ENCODE peak calls at places on chromosomes 16 and 17, in five cellular contexts. I, Z, A, B and K are unnamed samples.

GRCh38 chr16:54353097-54353496 is 66.5 kb upstream of the IRX3 start:
- DNase-seq in I (no peak), B (no peak), Z (no peak), A (no peak), K (no peak)

GRCh38 chr16:47713225-47713595 is 252.1 kb downstream of the PHKB start:
- DNase-seq in I (peak; percentile 38), B (peak; percentile 2), Z (no peak), A (no peak), K (no peak)

GRCh38 chr16:20674684-20675487 is 22.6 kb downstream of the ACSM1 start:
- DNase-seq in B (no peak), I (no peak), A (no peak), Z (no peak), K (no peak)

GRCh38 chr16:11552445-11552844 is 34.3 kb downstream of the LITAF start:
- DNase-seq in A (no peak), B (no peak), Z (no peak), I (no peak), K (no peak)

GRCh38 chr17:42877037-42877436 is 23.6 kb upstream of the G6PC1 start:
- DNase-seq in B (no peak), I (no peak), A (no peak), Z (no peak), K (no peak)

GRCh38 chr17:80892019-80892855 is 99.4 kb upstream of the CHMP6 start:
- DNase-seq in Z (peak; percentile 73), I (peak; percentile 94), A (peak; percentile 63), B (no peak), K (peak; percentile 93)

GRCh38 chr16:78836802-78837489 is 737.5 kb downstream of the WWOX start:
- DNase-seq in B (no peak), Z (no peak), I (no peak), A (no peak), K (no peak)

GRCh38 chr17:54888981-54889380 is 11.7 kb upstream of the TOM1L1 start:
- DNase-seq in Z (no peak), B (no peak), I (no peak), A (no peak), K (no peak)

GRCh38 chr17:28760987-28761562 is 17.3 kb downstream of the TRAF4 start:
- DNase-seq in Z (peak; percentile 84), A (no peak), B (peak; percentile 58), I (no peak), K (no peak)

GRCh38 chr17:63433746-63434591 is 12.1 kb downstream of the CYB561 start:
- DNase-seq in I (no peak), Z (peak; percentile 52), A (no peak), B (no peak), K (no peak)

GRCh38 chr17:39246274-39246673 is 20.5 kb upstream of the STAC2 start:
- DNase-seq in Z (no peak), A (no peak), I (no peak), B (no peak), K (no peak)

GRCh38 chr17:73770115-73770848 is 126.0 kb upstream of the SDK2 start:
- DNase-seq in A (no peak), Z (peak; percentile 65), B (no peak), I (no peak), K (no peak)

GRCh38 chr17:41480136-41480535 is 815 bp downstream of the KRT35 start:
- DNase-seq in I (no peak), Z (no peak), A (no peak), B (no peak), K (no peak)

GRCh38 chr17:6953689-6954088 is 42.2 kb upstream of the ALOX12 start:
- DNase-seq in I (no peak), Z (no peak), A (no peak), B (no peak), K (no peak)

GRCh38 chr16:79328327-79329162 is 272.0 kb downstream of the MAF start:
- DNase-seq in A (no peak), B (no peak), I (no peak), Z (no peak), K (no peak)

GRCh38 chr16:50279142-50279865 is 13.0 kb downstream of the ADCY7 start:
- DNase-seq in B (no peak), I (no peak), Z (peak; percentile 76), A (no peak), K (no peak)

GRCh38 chr17:57108656-57109392 is 23.8 kb downstream of the AKAP1 start:
- DNase-seq in B (no peak), I (no peak), Z (no peak), A (no peak), K (no peak)

GRCh38 chr16:81366316-81366932 is 51.7 kb downstream of the GAN start:
- DNase-seq in A (no peak), Z (no peak), I (peak; percentile 54), B (no peak), K (peak; percentile 61)

GRCh38 chr17:10661377-10661906 is 4.3 kb upstream of the MYH3 start:
- DNase-seq in I (no peak), Z (no peak), B (no peak), A (no peak), K (no peak)

GRCh38 chr17:68375566-68375965 is 81.7 kb downstream of the WIPI1 start:
- DNase-seq in I (no peak), A (no peak), Z (no peak), B (no peak), K (no peak)

GRCh38 chr16:53080345-53081031 is 25.7 kb downstream of the CHD9 start:
- DNase-seq in I (no peak), B (no peak), Z (no peak), A (no peak), K (no peak)

GRCh38 chr16:86723699-86724098 is 145.3 kb downstream of the FOXL1 start:
- DNase-seq in I (no peak), A (no peak), B (no peak), Z (no peak), K (no peak)

GRCh38 chr16:4263504-4264436 is 9.1 kb downstream of the TFAP4 start:
- DNase-seq in A (no peak), I (no peak), B (no peak), Z (peak; percentile 54), K (peak; percentile 48)

GRCh38 chr16:56866955-56867830 is 2.2 kb downstream of the SLC12A3 start:
- DNase-seq in B (no peak), A (no peak), Z (no peak), I (peak; percentile 72), K (peak; percentile 81)

GRCh38 chr16:57742543-57742942 is 7.0 kb downstream of the KATNB1 start:
- DNase-seq in B (no peak), A (no peak), I (no peak), Z (no peak), K (no peak)